ENCODE peak calls at places on chromosomes 3 and 15, in four cellular contexts. N is body of pancreas; A is aorta; W is naive thymus-derived CD4-positive, alpha-beta T cell. C is an unnamed sample.

GRCh38 chr3:70728311-70728710 is 415.9 kb upstream of the MDFIC2 start:
- DNase-seq in N (no peak), A (no peak), W (no peak), C (no peak)

GRCh38 chr3:157533298-157533870 is 30.2 kb upstream of the VEPH1 start:
- DNase-seq in N (no peak), A (no peak), W (no peak), C (no peak)

GRCh38 chr3:193782747-193783146 is 189.7 kb downstream of the OPA1 start:
- DNase-seq in A (no peak), W (no peak), N (no peak), C (no peak)

GRCh38 chr3:73037369-73037699 is 24.1 kb upstream of the EBLN2 start:
- DNase-seq in W (no peak), A (no peak), N (no peak), C (no peak)

GRCh38 chr15:59688383-59688887 is 685 bp downstream of the BNIP2 start:
- DNase-seq in W (peak; percentile 32), A (no peak), N (no peak), C (no peak)

GRCh38 chr3:122774564-122774963 is 19.1 kb downstream of the HSPBAP1 start:
- DNase-seq in N (no peak), A (no peak), W (no peak), C (no peak)

GRCh38 chr15:77611767-77612166 is 20.9 kb downstream of the LINGO1 start:
- DNase-seq in N (peak; percentile 15), W (no peak), A (no peak), C (no peak)

GRCh38 chr3:194396897-194397756 is 1.9 kb downstream of the GP5 start:
- DNase-seq in W (peak; percentile 56), A (no peak), N (no peak), C (peak; percentile 30)

GRCh38 chr3:27590437-27591320 is 106.5 kb upstream of the SLC4A7 start:
- DNase-seq in W (no peak), N (peak; percentile 20), A (no peak), C (no peak)

GRCh38 chr3:141454906-141455602 is 31.8 kb upstream of the RASA2 start:
- DNase-seq in W (peak; percentile 41), A (no peak), N (peak; percentile 53), C (no peak)

GRCh38 chr15:57333487-57333886 is 42.8 kb upstream of the CGNL1 start:
- DNase-seq in A (no peak), W (no peak), N (no peak), C (no peak)

GRCh38 chr3:171950373-171950772 is 89.0 kb upstream of the FNDC3B start:
- DNase-seq in A (no peak), N (no peak), W (no peak), C (no peak)

GRCh38 chr3:149738891-149739290 is 13.4 kb downstream of the COMMD2 start:
- DNase-seq in A (no peak), W (no peak), N (no peak), C (no peak)

GRCh38 chr3:124453221-124453620 is 277.0 kb upstream of the UMPS start:
- DNase-seq in N (no peak), W (no peak), A (no peak), C (no peak)

GRCh38 chr3:159882784-159883779 is 105.6 kb upstream of the IL12A start:
- DNase-seq in A (no peak), N (no peak), W (no peak), C (no peak)

GRCh38 chr3:99955773-99956562 is 138.3 kb downstream of the CMSS1 start:
- DNase-seq in W (no peak), N (peak; percentile 34), A (no peak), C (no peak)

DNA sequence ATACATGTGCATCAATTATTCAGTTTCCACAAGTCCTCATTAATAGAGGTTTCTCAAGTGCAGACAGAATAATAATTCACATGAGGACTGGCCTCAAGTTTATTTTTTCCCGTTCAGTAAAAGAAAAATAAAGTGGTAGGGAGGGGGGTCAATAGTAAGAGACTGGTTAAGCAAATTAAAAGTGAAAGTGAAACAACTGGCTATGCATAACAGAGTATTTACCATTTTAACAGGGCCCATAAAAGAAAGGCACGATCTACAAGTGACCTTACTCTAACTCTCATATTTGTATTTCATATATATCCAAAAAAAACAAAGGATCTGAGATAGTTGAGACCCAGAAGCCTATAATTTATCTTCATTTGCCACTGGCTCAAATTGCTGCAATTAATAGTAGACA is 686.4 kb downstream of the NTRK3 start:
- DNase-seq in A (no peak), N (no peak), W (no peak), C (no peak)
- H3K9me3 ChIP-seq in A (no peaks in the 10 kb centered on the region), N (no peaks in the 10 kb centered on the region), W (no peaks in the 10 kb centered on the region), C (no peaks in the 10 kb centered on the region)

DNA sequence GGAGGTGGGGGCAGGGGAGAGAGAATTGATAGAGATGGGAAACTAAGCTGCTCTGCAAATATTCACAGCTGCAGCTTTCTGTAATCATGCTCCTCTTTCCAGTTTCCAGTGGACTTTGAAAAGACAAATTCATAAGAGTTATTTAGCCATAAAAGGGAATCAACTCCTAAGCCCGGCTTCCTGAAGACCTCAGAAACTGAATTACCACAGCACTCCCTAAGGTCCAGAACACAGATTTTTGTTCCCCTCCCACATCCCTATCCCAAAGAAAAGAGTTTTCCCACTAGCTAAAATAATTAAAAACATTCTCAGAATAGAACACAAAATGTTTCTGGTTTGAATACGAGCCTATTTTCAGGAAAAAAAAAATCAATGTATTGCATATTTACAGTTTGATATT is 871.8 kb upstream of the NR2F2 start:
- DNase-seq in A (no peak), W (no peak), N (no peak), C (no peak)
- H3K9me3 ChIP-seq in A (no peaks in the 10 kb centered on the region), W (no peaks in the 10 kb centered on the region), N (no peaks in the 10 kb centered on the region), C (no peaks in the 10 kb centered on the region)

GRCh38 chr15:87572381-87572780 is 684.2 kb downstream of the NTRK3 start:
- DNase-seq in W (no peak), N (no peak), A (no peak), C (no peak)
- H3K9me3 ChIP-seq in W (no peaks in the 10 kb centered on the region), N (no peaks in the 10 kb centered on the region), A (no peaks in the 10 kb centered on the region), C (no peaks in the 10 kb centered on the region)

GRCh38 chr3:15180042-15180611 is 25.9 kb upstream of the CAPN7 start:
- DNase-seq in W (no peak), N (no peak), A (no peak), C (no peak)

GRCh38 chr3:15185404-15185803 is 20.6 kb upstream of the CAPN7 start:
- DNase-seq in W (no peak), N (no peak), A (no peak), C (no peak)

GRCh38 chr3:15175590-15175989 is 30.5 kb upstream of the CAPN7 start:
- DNase-seq in N (no peak), A (no peak), W (no peak), C (no peak)

GRCh38 chr3:15181964-15182363 is 24.1 kb upstream of the CAPN7 start:
- DNase-seq in A (no peak), W (no peak), N (no peak), C (no peak)

DNA sequence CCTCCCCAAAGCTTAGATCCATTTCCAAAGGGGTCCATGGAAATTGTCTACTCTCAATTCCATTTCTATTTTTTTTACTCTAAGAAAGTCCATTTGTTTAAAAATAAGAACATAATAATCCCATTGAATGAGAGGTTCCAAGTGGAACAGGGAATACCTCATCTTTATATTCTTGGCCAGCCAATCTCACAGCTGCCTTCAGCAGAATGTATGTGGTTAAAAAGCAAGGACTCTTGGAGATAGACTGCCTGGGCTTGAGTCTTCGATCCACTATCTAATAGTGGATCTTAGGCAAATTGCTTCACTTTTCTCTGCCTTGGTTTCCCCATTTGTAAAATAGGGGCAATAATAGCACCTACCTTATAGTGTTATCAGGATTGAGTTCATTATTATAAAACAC is 24.5 kb upstream of the CAPN7 start:
- DNase-seq in A (no peak), N (no peak), W (no peak), C (no peak)
- H3K9me3 ChIP-seq in A (no peaks in the 10 kb centered on the region), N (no peaks in the 10 kb centered on the region), W (no peaks in the 10 kb centered on the region), C (no peaks in the 10 kb centered on the region)

GRCh38 chr3:16686679-16687078 is 81.5 kb upstream of the DAZL start:
- DNase-seq in N (no peak), W (no peak), A (no peak), C (no peak)
- H3K9me3 ChIP-seq in N (no peaks in the 10 kb centered on the region), W (no peaks in the 10 kb centered on the region), A (peaks cover 2% of the 10 kb centered on the region), C (no peaks in the 10 kb centered on the region)

DNA sequence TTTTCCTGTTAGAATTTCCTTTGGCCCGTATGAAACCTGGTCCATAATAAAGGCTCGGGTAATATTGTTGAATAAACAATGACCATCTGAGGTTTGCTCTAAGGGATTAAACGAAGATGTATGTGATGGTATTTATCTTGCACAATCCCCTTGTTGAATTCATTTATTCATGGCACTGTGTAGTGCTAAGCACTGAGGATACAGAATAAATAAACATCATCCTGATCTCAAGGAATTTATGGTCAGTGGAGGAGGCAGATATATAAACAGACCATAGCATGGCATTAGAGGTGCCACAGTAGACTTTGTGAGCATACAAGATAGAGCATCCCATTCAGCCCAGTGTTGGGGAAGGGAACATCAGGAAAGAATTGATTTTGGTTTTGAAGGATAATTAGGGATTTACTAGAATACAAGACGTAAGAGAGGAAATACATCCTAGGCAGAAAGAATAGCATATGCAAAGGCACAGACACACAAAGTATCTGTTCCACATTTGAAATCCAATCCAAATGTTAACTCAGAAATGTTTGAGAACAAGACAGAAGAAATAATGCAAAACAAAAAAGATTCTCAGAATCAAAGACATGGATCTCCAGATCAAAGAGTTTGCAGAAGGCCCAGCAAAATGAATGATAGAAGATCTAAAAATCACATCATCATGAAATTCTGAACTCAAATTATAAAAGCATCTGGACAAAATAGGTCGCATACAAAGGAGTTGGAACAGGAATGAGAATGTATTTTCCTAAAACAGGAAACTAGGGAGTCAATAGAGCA is 5.4 kb upstream of the IGF2BP2 start:
- DNase-seq in W (no peak), A (no peak), N (no peak), C (no peak)
- H3K9me3 ChIP-seq in W (no peaks in the 10 kb centered on the region), A (no peaks in the 10 kb centered on the region), N (no peaks in the 10 kb centered on the region), C (no peaks in the 10 kb centered on the region)

GRCh38 chr15:26996250-26996649 is 25.3 kb downstream of the GABRG3 start:
- DNase-seq in W (no peak), A (no peak), N (no peak), C (no peak)
- H3K9me3 ChIP-seq in W (no peaks in the 10 kb centered on the region), A (no peaks in the 10 kb centered on the region), N (no peaks in the 10 kb centered on the region), C (no peaks in the 10 kb centered on the region)

GRCh38 chr3:123348-123747 is 73.2 kb upstream of the CHL1 start:
- DNase-seq in N (no peak), W (no peak), A (no peak), C (no peak)

GRCh38 chr3:128502-128901 is 68.1 kb upstream of the CHL1 start:
- DNase-seq in A (no peak), W (no peak), N (no peak), C (no peak)

GRCh38 chr3:124557-125179 is 71.9 kb upstream of the CHL1 start:
- DNase-seq in N (no peak), W (no peak), A (no peak), C (no peak)
- H3K9me3 ChIP-seq in N (no peaks in the 10 kb centered on the region), W (no peaks in the 10 kb centered on the region), A (no peaks in the 10 kb centered on the region), C (no peaks in the 10 kb centered on the region)

GRCh38 chr15:100468265-100468664 is 60.5 kb downstream of the CERS3 start:
- DNase-seq in W (no peak), N (peak; percentile 44), A (peak; percentile 78), C (no peak)
- H3K9me3 ChIP-seq in W (no peaks in the 10 kb centered on the region), N (no peaks in the 10 kb centered on the region), A (no peaks in the 10 kb centered on the region), C (no peaks in the 10 kb centered on the region)

C was measured in T-helper 17 cell.